ENCODE peak calls at places on chromosomes 13 and 19, in five cellular contexts. N is AG10803, T is cardiac fibroblast, D is fibroblast of lung, W is SK-N-SH. E is an unnamed sample.

GRCh38 chr19:40616178-40616577 is 15.0 kb downstream of the LTBP4 start:
- DNase-seq in N (no peak), T (no peak), D (no peak), W (no peak), E (no peak)

GRCh38 chr13:109924376-109924775 is 138.0 kb upstream of the IRS2 start:
- DNase-seq in N (no peak), T (no peak), D (no peak), W (no peak), E (no peak)

GRCh38 chr13:71829542-71829941 is 37.5 kb downstream of the DACH1 start:
- DNase-seq in N (no peak), T (no peak), D (no peak), W (no peak), E (no peak)

GRCh38 chr13:112072531-112073244 is 5.7 kb downstream of the SOX1 start:
- DNase-seq in N (no peak), T (no peak), D (no peak), W (no peak), E (no peak)

GRCh38 chr19:2977001-2977685 is at the start of gene TLE6:
- DNase-seq in N (peak), T (peak), D (peak), W (peak), E (peak)

GRCh38 chr19:6018786-6019185 is 40.8 kb upstream of the RANBP3 start:
- DNase-seq in N (no peak), T (no peak), D (no peak), W (peak), E (no peak)

GRCh38 chr13:40490086-40490723 is 176.2 kb downstream of the FOXO1 start:
- DNase-seq in N (no peak), T (no peak), D (no peak), W (no peak), E (no peak)

GRCh38 chr13:33284916-33285315 is 639 bp downstream of the STARD13 start:
- DNase-seq in N (no peak), T (no peak), D (no peak), W (no peak), E (no peak)

GRCh38 chr13:41707192-41707858 is 250.0 kb downstream of the RGCC start:
- DNase-seq in N (peak), T (peak), D (no peak), W (no peak), E (no peak)

GRCh38 chr19:6057651-6058365 is 52.5 kb downstream of the RFX2 start:
- DNase-seq in N (no peak), T (no peak), D (no peak), W (no peak), E (no peak)

DNA sequence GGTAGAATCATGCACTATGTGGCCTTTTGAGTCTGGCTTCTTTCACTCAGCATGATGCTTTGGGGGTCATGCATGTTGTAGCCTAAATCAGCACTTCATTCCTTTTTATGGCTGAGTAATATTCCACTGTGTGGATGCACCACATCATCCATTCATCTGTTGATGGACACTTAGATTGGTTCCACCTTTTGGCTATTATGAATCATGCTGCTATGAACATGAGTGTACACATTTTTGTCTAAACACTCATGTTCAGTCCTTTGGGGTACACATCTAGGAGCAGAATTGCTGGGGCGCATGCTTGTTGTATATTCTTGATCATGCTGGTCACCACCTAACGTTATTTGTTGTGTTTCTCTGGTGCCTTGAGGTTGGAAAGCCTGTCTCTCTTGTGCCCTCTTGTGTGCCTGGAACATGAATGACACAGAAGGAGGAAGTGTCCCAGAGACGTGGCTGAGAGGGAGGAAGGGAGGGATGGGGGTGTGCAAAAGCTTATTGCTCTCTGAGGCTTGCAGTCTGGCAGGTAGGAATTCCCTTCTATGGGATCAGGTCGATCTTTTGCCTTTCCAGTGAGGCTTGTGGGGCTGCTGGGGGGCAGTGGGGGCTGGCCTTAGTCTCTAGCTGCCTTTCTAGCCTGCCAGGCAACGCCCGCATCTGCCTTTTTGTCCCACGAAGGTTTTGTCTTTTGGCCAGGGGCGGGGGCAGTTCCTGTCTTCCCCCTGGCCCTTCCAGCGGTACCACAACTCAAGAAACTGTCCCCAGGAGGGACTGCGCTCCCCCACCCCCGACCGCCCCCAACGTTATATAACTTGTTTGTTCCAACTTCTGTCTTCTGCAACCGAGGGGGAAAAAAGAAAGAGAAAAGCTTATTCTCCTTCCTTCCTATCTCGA is 7.6 kb downstream of the KLHL26 start:
- DNase-seq in N (no peak), T (no peak), D (no peak), W (no peak), E (no peak)
- TF ChIP-seq CTCF in N (no peak), T (no peak), D (no peak), W (no peak), E (no peak)

DNA sequence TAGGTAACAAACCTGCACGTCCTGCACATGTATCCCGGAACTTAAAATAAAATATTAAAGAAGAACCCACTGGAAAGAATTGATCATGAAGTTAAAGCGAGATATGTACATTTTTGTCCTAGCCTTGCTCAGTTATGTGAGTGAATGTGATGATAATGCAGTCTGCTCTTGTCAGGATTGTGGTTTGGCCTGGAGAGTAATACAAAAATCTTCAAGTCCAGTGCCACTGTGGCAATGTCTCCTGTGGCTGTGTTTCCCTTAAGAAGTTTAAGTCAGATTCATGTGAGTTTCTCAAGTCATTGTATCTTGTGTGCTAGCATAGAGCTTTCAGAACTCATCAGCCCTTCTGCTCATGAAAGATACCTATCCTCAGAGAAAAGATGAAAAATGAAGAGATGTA is 18.0 kb upstream of the ITGBL1 start:
- DNase-seq in N (peak), T (no peak), D (no peak), W (no peak), E (no peak)
- H3K4me3 ChIP-seq in N (no peak), T (no peak), D (no peak), W (no peak), E (no peak)

GRCh38 chr19:35410487-35410886 is 37.6 kb upstream of the FFAR2 start:
- DNase-seq in N (no peak), T (no peak), D (no peak), W (no peak), E (no peak)

GRCh38 chr19:35417278-35417677 is 30.8 kb upstream of the FFAR2 start:
- DNase-seq in N (no peak), T (no peak), D (no peak), W (no peak), E (no peak)

GRCh38 chr19:35417713-35418534 is 30.1 kb upstream of the FFAR2 start:
- DNase-seq in N (no peak), T (no peak), D (no peak), W (no peak), E (no peak)

GRCh38 chr19:35416331-35416730 is 31.7 kb upstream of the FFAR2 start:
- DNase-seq in N (no peak), T (no peak), D (no peak), W (no peak), E (no peak)

GRCh38 chr19:35414442-35414841 is 33.6 kb upstream of the FFAR2 start:
- DNase-seq in N (no peak), T (no peak), D (no peak), W (no peak), E (no peak)
- TF ChIP-seq CTCF in N (no peak), T (no peak), D (no peak), W (no peak), E (no peak)

GRCh38 chr19:58386576-58387337 is at the start of gene RPS5:
- DNase-seq in N (peak), T (peak), D (peak), W (peak), E (peak)

GRCh38 chr19:58386166-58386575 is 898 bp upstream of the RPS5 start:
- DNase-seq in N (no peak), T (no peak), D (no peak), W (no peak), E (no peak)

GRCh38 chr19:58387338-58388174 is 487 bp downstream of the RPS5 start:
- DNase-seq in N (no peak), T (no peak), D (no peak), W (peak), E (no peak)

GRCh38 chr19:58382997-58383603 is 2.3 kb upstream of the ZNF837 start:
- DNase-seq in N (no peak), T (no peak), D (no peak), W (no peak), E (no peak)

DNA sequence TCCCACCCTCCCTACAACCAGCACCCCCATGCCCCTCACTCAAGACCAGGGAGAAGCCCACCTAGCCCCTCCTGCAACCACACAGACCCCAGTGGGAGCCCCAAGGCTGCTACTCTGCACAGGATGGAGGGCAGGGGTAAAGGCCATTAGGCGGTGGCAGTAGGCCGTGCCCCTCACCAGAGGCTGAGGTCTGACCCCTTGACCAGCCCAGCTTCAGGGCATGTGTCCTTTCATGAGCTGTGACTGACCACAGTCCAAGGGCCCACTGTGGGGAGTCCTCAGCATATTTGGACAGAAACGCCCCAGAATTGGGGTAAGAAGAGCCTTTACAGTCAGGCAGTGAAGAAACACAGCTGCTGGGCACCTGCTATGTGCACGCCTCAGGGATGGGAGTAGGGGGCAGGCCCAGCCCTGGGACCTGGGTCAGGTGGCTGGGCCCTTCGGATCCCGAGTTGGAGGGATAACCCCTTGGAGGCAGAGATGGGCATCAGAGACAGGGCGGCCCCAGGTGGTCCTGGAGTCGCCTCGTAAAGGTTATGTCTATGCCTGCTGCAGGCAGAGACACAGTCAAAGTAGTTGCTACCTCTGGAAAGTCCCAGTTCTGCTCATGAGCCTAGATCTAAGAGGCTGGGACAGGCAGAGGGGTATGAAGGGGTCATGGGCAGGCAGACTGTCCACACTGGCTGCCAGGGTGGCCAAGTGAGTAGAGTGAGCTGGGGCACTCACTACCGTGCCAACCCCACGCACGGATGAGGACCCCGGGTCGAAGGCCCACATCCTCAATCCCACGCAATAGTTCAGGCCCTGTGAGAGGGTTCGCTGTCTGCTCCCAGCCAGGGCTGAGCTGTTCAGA is 1.5 kb upstream of the RPS5 start:
- DNase-seq in N (no peak), T (no peak), D (no peak), W (no peak), E (no peak)
- H3K4me3 ChIP-seq in N (peak), T (peak), D (peak), W (peak), E (peak)

GRCh38 chr13:34411177-34411576 is 530.9 kb upstream of the NBEA start:
- DNase-seq in N (no peak), T (no peak), D (no peak), W (no peak), E (no peak)

GRCh38 chr13:34412295-34412694 is 529.8 kb upstream of the NBEA start:
- DNase-seq in N (no peak), T (no peak), D (no peak), W (no peak), E (no peak)

GRCh38 chr13:34411881-34412280 is 530.2 kb upstream of the NBEA start:
- DNase-seq in N (no peak), T (no peak), D (no peak), W (no peak), E (no peak)

GRCh38 chr13:34409496-34410163 is 532.4 kb upstream of the NBEA start:
- DNase-seq in N (no peak), T (no peak), D (no peak), W (no peak), E (no peak)

GRCh38 chr13:34410653-34411052 is 531.4 kb upstream of the NBEA start:
- DNase-seq in N (peak), T (peak), D (peak), W (no peak), E (no peak)
- TF ChIP-seq CTCF in N (no peak), T (no peak), D (no peak), W (no peak), E (no peak)

GRCh38 chr19:30373593-30373992 is 1.4 kb downstream of the ZNF536 start:
- DNase-seq in N (no peak), T (no peak), D (no peak), W (no peak), E (no peak)
- H3K4me3 ChIP-seq in N (no peak), T (no peak), D (no peak), W (no peak), E (no peak)

GRCh38 chr13:113742000-113742441 is 17.0 kb upstream of the TMEM255B start:
- DNase-seq in N (peak), T (peak), D (peak), W (peak), E (peak)
- TF ChIP-seq CTCF in N (no peak), T (peak), D (no peak), W (peak), E (no peak)

GRCh38 chr19:18216789-18217188 is 9.4 kb downstream of the PDE4C start:
- DNase-seq in N (no peak), T (no peak), D (no peak), W (no peak), E (no peak)
- H3K4me3 ChIP-seq in N (no peak), T (no peak), D (no peak), W (no peak), E (no peak)

DNA sequence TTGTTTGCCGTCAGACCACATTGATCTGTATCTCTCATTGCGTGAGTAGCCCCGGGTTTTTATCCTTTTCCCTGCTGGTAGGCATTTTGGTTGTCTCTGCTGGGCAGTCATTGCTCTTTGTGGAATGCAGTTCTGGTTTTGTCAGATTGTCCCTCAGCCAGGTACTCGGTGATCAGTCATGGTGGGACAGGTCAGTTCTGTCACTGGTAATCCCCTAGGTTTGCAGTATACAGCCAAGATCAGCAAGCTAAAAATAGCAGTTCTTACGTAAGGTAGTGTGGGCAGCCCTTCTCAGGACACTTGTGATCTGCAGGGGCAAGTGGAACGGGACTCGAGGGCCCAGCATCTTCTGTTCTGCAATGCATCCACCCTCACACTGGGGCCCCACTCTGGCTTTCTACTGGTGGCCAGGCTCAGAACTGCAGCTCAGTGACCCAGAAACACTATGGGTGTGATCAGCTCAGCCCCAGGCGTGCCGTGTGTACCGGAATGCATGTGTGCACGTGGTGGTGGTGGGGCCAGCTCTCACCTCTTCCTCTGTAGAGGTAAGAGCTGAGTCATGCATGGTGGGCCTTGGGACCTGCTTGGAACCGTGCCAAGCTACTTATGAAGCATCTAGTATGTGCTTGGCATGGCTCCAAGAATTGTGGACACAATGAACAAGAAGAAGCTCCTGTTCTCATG is 6.3 kb downstream of the PLEKHF1 start:
- DNase-seq in N (no peak), T (peak), D (no peak), W (no peak), E (no peak)
- TF ChIP-seq CTCF in N (peak), T (peak), D (no peak), W (no peak), E (peak)

DNA sequence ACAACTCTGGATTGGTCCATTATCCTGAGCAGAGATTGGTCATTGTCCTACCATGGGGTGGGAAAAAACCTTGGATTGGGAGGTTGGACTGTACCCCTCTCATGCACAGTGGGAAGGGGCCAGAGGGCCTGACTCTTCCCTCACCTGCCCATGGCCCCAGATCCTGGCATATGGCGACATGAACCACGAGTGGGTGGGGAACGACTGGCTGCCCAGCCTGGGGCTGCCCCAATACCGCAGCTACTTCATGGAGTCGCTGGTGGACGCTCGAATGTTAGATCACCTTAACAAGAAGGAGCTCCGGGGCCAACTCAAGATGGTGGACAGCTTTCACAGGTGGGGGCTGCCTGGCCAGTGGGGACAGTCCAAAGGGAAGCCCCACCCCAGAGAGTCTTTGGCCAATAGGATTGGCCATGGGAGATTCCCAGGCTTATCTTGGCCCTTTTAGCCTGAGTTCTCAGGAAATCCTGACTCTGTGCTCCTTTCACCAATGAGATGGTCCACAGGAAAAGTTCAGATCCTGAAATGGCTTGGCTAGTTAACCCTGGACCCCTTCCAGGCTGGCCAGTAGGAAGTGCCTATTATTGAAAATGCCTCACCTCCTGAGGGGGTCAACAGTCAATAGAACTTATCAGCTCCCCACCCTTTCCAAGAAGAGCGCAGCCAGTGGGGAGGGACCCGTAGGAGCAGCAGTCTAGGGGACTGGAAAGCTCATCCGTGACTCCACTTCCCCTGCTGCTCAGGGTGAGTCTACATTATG is 7.1 kb downstream of the HRC start:
- DNase-seq in N (no peak), T (no peak), D (no peak), W (no peak), E (no peak)
- H3K4me3 ChIP-seq in N (no peak), T (no peak), D (no peak), W (no peak), E (no peak)

E was measured in tibial nerve.